ENCODE peak calls at places on chromosomes 11 and 22, in nine cellular contexts. One of them, this sample, is unnamed.

GRCh38 chr11:111001091-111001430 is 244.5 kb upstream of the POU2AF2 start:
- DNase-seq in stimulated activated CD8-positive, alpha-beta memory T cell treated with anti-CD3 and anti-CD28 coated beads, Interleukin-4, amount 100 ng/mL, for 24 hours: no peak
- DNase-seq in AG08395: no peak
- DNase-seq in AG04449: no peak
- DNase-seq in epithelial cell of esophagus: no peak
- DNase-seq in RPMI7951: peak
- DNase-seq in stomach: no peak
- DNase-seq in NCI-H1092: no peak
- DNase-seq in ovary: no peak
- DNase-seq in this sample: no peak

GRCh38 chr22:43945632-43946390 is 9.4 kb upstream of the SAMM50 start:
- DNase-seq in stimulated activated CD8-positive, alpha-beta memory T cell treated with anti-CD3 and anti-CD28 coated beads, Interleukin-4, amount 100 ng/mL, for 24 hours: peak
- DNase-seq in AG08395: peak
- DNase-seq in AG04449: no peak
- DNase-seq in epithelial cell of esophagus: peak
- DNase-seq in RPMI7951: peak
- DNase-seq in stomach: peak
- DNase-seq in NCI-H1092: no peak
- DNase-seq in ovary: peak
- DNase-seq in this sample: peak

GRCh38 chr11:11978792-11979486 is 29.5 kb downstream of the DKK3 start:
- DNase-seq in stimulated activated CD8-positive, alpha-beta memory T cell treated with anti-CD3 and anti-CD28 coated beads, Interleukin-4, amount 100 ng/mL, for 24 hours: no peak
- DNase-seq in AG08395: no peak
- DNase-seq in AG04449: no peak
- DNase-seq in epithelial cell of esophagus: no peak
- DNase-seq in RPMI7951: peak
- DNase-seq in stomach: peak
- DNase-seq in NCI-H1092: peak
- DNase-seq in ovary: peak
- DNase-seq in this sample: no peak

GRCh38 chr22:29716814-29717213 is 3.0 kb upstream of the CABP7 start:
- DNase-seq in stimulated activated CD8-positive, alpha-beta memory T cell treated with anti-CD3 and anti-CD28 coated beads, Interleukin-4, amount 100 ng/mL, for 24 hours: no peak
- DNase-seq in AG08395: peak
- DNase-seq in AG04449: no peak
- DNase-seq in epithelial cell of esophagus: peak
- DNase-seq in RPMI7951: peak
- DNase-seq in stomach: peak
- DNase-seq in NCI-H1092: no peak
- DNase-seq in ovary: peak
- DNase-seq in this sample: no peak

GRCh38 chr11:1782831-1783724 is 19.4 kb upstream of the CTSD start:
- DNase-seq in stimulated activated CD8-positive, alpha-beta memory T cell treated with anti-CD3 and anti-CD28 coated beads, Interleukin-4, amount 100 ng/mL, for 24 hours: no peak
- DNase-seq in AG08395: peak
- DNase-seq in AG04449: no peak
- DNase-seq in epithelial cell of esophagus: no peak
- DNase-seq in RPMI7951: peak
- DNase-seq in stomach: no peak
- DNase-seq in NCI-H1092: no peak
- DNase-seq in ovary: no peak
- DNase-seq in this sample: no peak

GRCh38 chr11:16933756-16934603 is 80.2 kb downstream of the PLEKHA7 start:
- DNase-seq in stimulated activated CD8-positive, alpha-beta memory T cell treated with anti-CD3 and anti-CD28 coated beads, Interleukin-4, amount 100 ng/mL, for 24 hours: no peak
- DNase-seq in AG08395: no peak
- DNase-seq in AG04449: no peak
- DNase-seq in epithelial cell of esophagus: no peak
- DNase-seq in RPMI7951: no peak
- DNase-seq in stomach: no peak
- DNase-seq in NCI-H1092: no peak
- DNase-seq in ovary: no peak
- DNase-seq in this sample: no peak

GRCh38 chr11:40130427-40130826 is 1329.0 kb downstream of the LRRC4C start:
- DNase-seq in stimulated activated CD8-positive, alpha-beta memory T cell treated with anti-CD3 and anti-CD28 coated beads, Interleukin-4, amount 100 ng/mL, for 24 hours: no peak
- DNase-seq in AG08395: no peak
- DNase-seq in AG04449: no peak
- DNase-seq in epithelial cell of esophagus: no peak
- DNase-seq in RPMI7951: no peak
- DNase-seq in stomach: no peak
- DNase-seq in NCI-H1092: peak
- DNase-seq in ovary: no peak
- DNase-seq in this sample: no peak

GRCh38 chr11:125948278-125949051 is 2.6 kb downstream of the VSIG10L2 start:
- DNase-seq in stimulated activated CD8-positive, alpha-beta memory T cell treated with anti-CD3 and anti-CD28 coated beads, Interleukin-4, amount 100 ng/mL, for 24 hours: no peak
- DNase-seq in AG08395: no peak
- DNase-seq in AG04449: no peak
- DNase-seq in epithelial cell of esophagus: no peak
- DNase-seq in RPMI7951: no peak
- DNase-seq in stomach: no peak
- DNase-seq in NCI-H1092: no peak
- DNase-seq in ovary: no peak
- DNase-seq in this sample: no peak